ENCODE peak calls at places on chromosome 1, in nine cellular contexts. U is GM18507; E is NCI-H1105; N is GM23248; A is mesothelial cell of epicardium; K is iPS DF 6.9; O is suprapubic skin; W is NCI-H2029; T is CD4-positive, alpha-beta memory T cell. X is an unnamed sample.

GRCh38 chr1:119353851-119354250 is 14.7 kb upstream of the HAO2 start:
- DNase-seq in N (no peak), O (no peak), T (no peak), U (no peak), K (no peak), A (no peak), W (no peak), E (no peak), X (no peak)

GRCh38 chr1:216184281-216184680 is 239.0 kb downstream of the USH2A start:
- DNase-seq in T (no peak), N (no peak), K (no peak), U (no peak), A (no peak), E (no peak), O (no peak), W (no peak), X (no peak)

GRCh38 chr1:67646145-67647035 is 38.6 kb upstream of the GADD45A start:
- DNase-seq in U (no peak), W (peak), A (no peak), K (no peak), E (peak), N (peak), T (no peak), O (no peak), X (no peak)

GRCh38 chr1:202255343-202255742 is 61.7 kb downstream of the LGR6 start:
- DNase-seq in T (no peak), W (no peak), A (no peak), O (no peak), E (no peak), U (no peak), N (no peak), K (no peak), X (no peak)

GRCh38 chr1:78277253-78277652 is 213.5 kb upstream of the PTGFR start:
- DNase-seq in K (no peak), U (no peak), E (no peak), O (no peak), N (peak), W (no peak), T (no peak), A (no peak), X (no peak)

GRCh38 chr1:47651311-47652089 is 213.7 kb downstream of the FOXD2 start:
- DNase-seq in N (no peak), A (no peak), K (no peak), T (no peak), W (peak), O (peak), E (no peak), U (no peak), X (no peak)

GRCh38 chr1:23800396-23801337 is at the start of gene GALE:
- DNase-seq in E (peak), K (no peak), W (peak), T (peak), U (peak), N (peak), A (peak), O (peak), X (peak)

GRCh38 chr1:228867951-228868730 is 132.9 kb downstream of the RHOU start:
- DNase-seq in N (no peak), A (no peak), T (no peak), K (no peak), W (peak), U (no peak), E (peak), O (no peak), X (no peak)

GRCh38 chr1:16158993-16159831 is 3.3 kb upstream of the EPHA2 start:
- DNase-seq in O (no peak), A (no peak), N (no peak), W (no peak), T (no peak), E (no peak), K (no peak), U (no peak), X (peak)

GRCh38 chr1:18037651-18038050 is 69.9 kb upstream of the IGSF21 start:
- DNase-seq in O (no peak), K (no peak), W (peak), U (no peak), T (no peak), N (no peak), A (no peak), E (peak), X (no peak)

GRCh38 chr1:156233421-156234127 is 8.4 kb upstream of the BGLAP start:
- DNase-seq in E (no peak), K (no peak), U (no peak), T (no peak), W (no peak), N (peak), A (no peak), O (no peak), X (no peak)

GRCh38 chr1:116487016-116487415 is 83.8 kb downstream of the CD58 start:
- DNase-seq in T (no peak), E (no peak), N (peak), A (no peak), K (no peak), U (no peak), W (no peak), O (no peak), X (no peak)

GRCh38 chr1:61388586-61388985 is 306.2 kb downstream of the NFIA start:
- DNase-seq in U (no peak), O (no peak), E (no peak), K (no peak), T (no peak), W (no peak), N (peak), A (no peak), X (no peak)

GRCh38 chr1:175618559-175618958 is 124.8 kb downstream of the TNR start:
- DNase-seq in W (no peak), N (no peak), O (no peak), T (no peak), A (no peak), E (no peak), K (no peak), U (no peak), X (no peak)

GRCh38 chr1:108064255-108064654 is 99.3 kb upstream of the VAV3 start:
- DNase-seq in N (no peak), T (no peak), K (no peak), U (no peak), E (no peak), W (no peak), O (no peak), A (no peak), X (no peak)

GRCh38 chr1:93015590-93015989 is 54.3 kb upstream of the DIPK1A start:
- DNase-seq in O (no peak), K (no peak), W (no peak), N (peak), T (no peak), A (no peak), E (no peak), U (no peak), X (no peak)

GRCh38 chr1:9715536-9716226 is 64.2 kb downstream of the PIK3CD start:
- DNase-seq in U (no peak), E (no peak), W (no peak), N (no peak), T (peak), K (no peak), A (no peak), O (no peak), X (no peak)

X was measured in HCT116.